ENCODE peak calls at places on chromosomes 12 and 14, in six cellular contexts. V is amniotic stem cell, W is ACHN, K is SK-N-SH, Q is A549, T is stromal cell of bone marrow. L is an unnamed sample.

GRCh38 chr14:99330316-99331240 is 58.6 kb upstream of the BCL11B start:
- DNase-seq in W (no peak), K (no peak), V (no peak), T (no peak), Q (no peak), L (no peak)

GRCh38 chr12:102479099-102479887 is 1.1 kb downstream of the IGF1 start:
- DNase-seq in V (no peak), K (no peak), T (no peak), W (no peak), Q (no peak), L (no peak)

GRCh38 chr14:105072381-105072861 is 7.2 kb upstream of the GPR132 start:
- DNase-seq in W (no peak), K (no peak), V (no peak), T (no peak), Q (no peak), L (no peak)

GRCh38 chr12:80802652-80803051 is 85.9 kb downstream of the MYF5 start:
- DNase-seq in T (no peak), W (no peak), V (no peak), Q (no peak), K (no peak), L (no peak)

GRCh38 chr12:9347328-9348127 is 139.3 kb upstream of the PZP start:
- DNase-seq in K (no peak), V (no peak), W (no peak), Q (no peak), T (peak), L (no peak)

GRCh38 chr12:107450541-107450940 is 235.1 kb upstream of the PWP1 start:
- DNase-seq in V (no peak), K (no peak), Q (no peak), T (no peak), W (no peak), L (no peak)

GRCh38 chr12:109467978-109468676 is 9.0 kb downstream of the KCTD10 start:
- DNase-seq in V (no peak), K (no peak), W (no peak), Q (no peak), T (no peak), L (no peak)

GRCh38 chr14:62101189-62101588 is 339.0 kb downstream of the SNAPC1 start:
- DNase-seq in K (no peak), V (no peak), T (no peak), Q (no peak), W (no peak), L (no peak)

GRCh38 chr14:24051789-24052655 is at the start of gene CARMIL3:
- DNase-seq in T (no peak), K (peak), W (peak), Q (peak), V (peak), L (no peak)

GRCh38 chr12:75908961-75909699 is 122.4 kb downstream of the PHLDA1 start:
- DNase-seq in W (no peak), Q (no peak), V (no peak), T (peak), K (peak), L (peak)

GRCh38 chr12:6836851-6837250 is 3.9 kb upstream of the GNB3 start:
- DNase-seq in V (no peak), K (no peak), Q (no peak), T (no peak), W (no peak), L (no peak)

GRCh38 chr12:129984097-129984496 is 80.3 kb upstream of the TMEM132D start:
- DNase-seq in V (no peak), T (no peak), W (no peak), Q (no peak), K (no peak), L (no peak)

GRCh38 chr12:86006727-86007126 is 132.6 kb downstream of the NTS start:
- DNase-seq in K (no peak), Q (no peak), W (no peak), T (no peak), V (no peak), L (no peak)

GRCh38 chr12:49626169-49626835 is 2.9 kb downstream of the PRPF40B start:
- DNase-seq in T (no peak), W (no peak), Q (peak), K (no peak), V (no peak), L (no peak)

GRCh38 chr14:91568626-91569025 is 58.5 kb upstream of the PPP4R3A start:
- DNase-seq in T (no peak), W (no peak), K (no peak), Q (no peak), V (no peak), L (no peak)

GRCh38 chr14:52059614-52060013 is 9.2 kb downstream of the NID2 start:
- DNase-seq in W (no peak), Q (no peak), K (no peak), T (no peak), V (no peak), L (no peak)

GRCh38 chr12:109581856-109582255 is 8.3 kb downstream of the MVK start:
- DNase-seq in W (peak), Q (no peak), V (no peak), K (no peak), T (no peak), L (no peak)

GRCh38 chr14:65164068-65164824 is 61.9 kb upstream of the MAX start:
- DNase-seq in Q (peak), K (peak), W (peak), V (peak), T (peak), L (peak)

GRCh38 chr12:78584695-78585094 is 279.9 kb upstream of the SYT1 start:
- DNase-seq in W (peak), Q (no peak), T (no peak), K (no peak), V (no peak), L (no peak)

GRCh38 chr12:127888948-127889347 is 378.0 kb upstream of the TMEM132C start:
- DNase-seq in Q (no peak), W (no peak), T (peak), V (peak), K (no peak), L (no peak)

GRCh38 chr12:77837876-77838291 is 7.2 kb downstream of the NAV3 start:
- DNase-seq in Q (no peak), T (peak), W (no peak), V (no peak), K (no peak), L (no peak)

L was measured in AG09319.